ENCODE peak calls at places on chromosome 1, in six cellular contexts. X is upper lobe of right lung; H is breast epithelium; Q is activated naive CD8-positive, alpha-beta T cell treated with anti-CD3 and anti-CD28 coated beads for 36 hours; A is NCI-H446 treated with DMSO at 0.1 percent for 48 hours; E is HCEC 1CT. O is an unnamed sample.

GRCh38 chr1:26537951-26538352 is 8.4 kb downstream of the RPS6KA1 start:
- DNase-seq in X (no peak), E (peak), A (no peak), H (no peak), Q (no peak), O (no peak)

GRCh38 chr1:99465176-99465900 is 180.6 kb upstream of the PALMD start:
- DNase-seq in H (no peak), E (peak), X (no peak), A (peak), Q (no peak), O (no peak)

GRCh38 chr1:32702599-32703478 is at the start of gene SYNC:
- DNase-seq in Q (peak), A (no peak), H (no peak), X (peak), E (peak), O (peak)

GRCh38 chr1:178031856-178032320 is 62.0 kb upstream of the RASAL2 start:
- DNase-seq in X (peak), E (peak), Q (peak), A (peak), H (peak), O (peak)

GRCh38 chr1:110336300-110337039 is 2.7 kb upstream of the RBM15 start:
- DNase-seq in A (peak), Q (no peak), X (no peak), H (no peak), E (no peak), O (no peak)

GRCh38 chr1:15525043-15525958 is 1.3 kb upstream of the CASP9 start:
- DNase-seq in A (peak), X (peak), Q (peak), E (no peak), H (peak), O (peak)

GRCh38 chr1:154608522-154609294 is 722 bp upstream of the ADAR start:
- DNase-seq in E (peak), A (no peak), H (peak), X (no peak), Q (peak), O (peak)

GRCh38 chr1:104380003-104380402 is 630.3 kb downstream of the AMY1C start:
- DNase-seq in E (no peak), Q (no peak), A (no peak), H (no peak), X (no peak), O (no peak)

GRCh38 chr1:37606481-37607263 is 10.9 kb upstream of the GNL2 start:
- DNase-seq in X (no peak), Q (no peak), E (no peak), H (no peak), A (no peak), O (no peak)

GRCh38 chr1:2190491-2190976 is 4.0 kb downstream of the FAAP20 start:
- DNase-seq in Q (no peak), H (peak), E (no peak), A (no peak), X (no peak), O (no peak)

GRCh38 chr1:51299185-51299584 is 31.2 kb downstream of the TTC39A start:
- DNase-seq in E (no peak), X (peak), H (no peak), Q (no peak), A (no peak), O (no peak)

GRCh38 chr1:145782166-145783099 is 41.5 kb downstream of the RNF115 start:
- DNase-seq in E (peak), X (no peak), Q (no peak), A (no peak), H (no peak), O (no peak)

GRCh38 chr1:51175278-51175677 is 60.8 kb upstream of the RNF11 start:
- DNase-seq in X (no peak), Q (no peak), A (no peak), E (no peak), H (no peak), O (no peak)

O was measured in HAP-1.